ENCODE peak calls at places on chromosomes 3 and 15, in eight cellular contexts. One of them, this sample, is unnamed.

GRCh38 chr3:45938858-45939257 is 4.4 kb upstream of the CXCR6 start:
- DNase-seq in activated CD4-positive, alpha-beta T cell treated with anti-CD3 and anti-CD28 coated beads, Interleukin-2, amount 50 U/mL, for 1 hour: peak
- DNase-seq in memory B cell: peak
- DNase-seq in retina: peak
- DNase-seq in Ammon's horn: peak
- DNase-seq in activated T-cell treated with anti-CD3 and anti-CD28 coated beads, Interleukin-2, amount 50 U/mL, for 4 hours: peak
- DNase-seq in neural progenitor cell: peak
- DNase-seq in HFF-Myc: peak
- DNase-seq in this sample: peak

GRCh38 chr15:55791576-55792400 is 48.8 kb upstream of the PRTG start:
- DNase-seq in activated CD4-positive, alpha-beta T cell treated with anti-CD3 and anti-CD28 coated beads, Interleukin-2, amount 50 U/mL, for 1 hour: no peak
- DNase-seq in HFF-Myc: no peak
- DNase-seq in retina: no peak
- DNase-seq in memory B cell: no peak
- DNase-seq in activated T-cell treated with anti-CD3 and anti-CD28 coated beads, Interleukin-2, amount 50 U/mL, for 4 hours: no peak
- DNase-seq in Ammon's horn: no peak
- DNase-seq in neural progenitor cell: no peak
- DNase-seq in this sample: no peak

GRCh38 chr15:95247068-95247984 is 1016.0 kb downstream of the MCTP2 start:
- DNase-seq in activated CD4-positive, alpha-beta T cell treated with anti-CD3 and anti-CD28 coated beads, Interleukin-2, amount 50 U/mL, for 1 hour: no peak
- DNase-seq in neural progenitor cell: no peak
- DNase-seq in activated T-cell treated with anti-CD3 and anti-CD28 coated beads, Interleukin-2, amount 50 U/mL, for 4 hours: no peak
- DNase-seq in Ammon's horn: no peak
- DNase-seq in memory B cell: no peak
- DNase-seq in retina: no peak
- DNase-seq in HFF-Myc: peak
- DNase-seq in this sample: no peak

GRCh38 chr3:172289583-172289982 is 158.7 kb downstream of the GHSR start:
- DNase-seq in activated T-cell treated with anti-CD3 and anti-CD28 coated beads, Interleukin-2, amount 50 U/mL, for 4 hours: no peak
- DNase-seq in retina: no peak
- DNase-seq in activated CD4-positive, alpha-beta T cell treated with anti-CD3 and anti-CD28 coated beads, Interleukin-2, amount 50 U/mL, for 1 hour: no peak
- DNase-seq in neural progenitor cell: peak
- DNase-seq in Ammon's horn: peak
- DNase-seq in memory B cell: no peak
- DNase-seq in HFF-Myc: no peak
- DNase-seq in this sample: no peak

GRCh38 chr15:41559489-41560177 is 621 bp downstream of the TYRO3 start:
- DNase-seq in neural progenitor cell: peak
- DNase-seq in activated CD4-positive, alpha-beta T cell treated with anti-CD3 and anti-CD28 coated beads, Interleukin-2, amount 50 U/mL, for 1 hour: no peak
- DNase-seq in retina: peak
- DNase-seq in HFF-Myc: no peak
- DNase-seq in Ammon's horn: peak
- DNase-seq in activated T-cell treated with anti-CD3 and anti-CD28 coated beads, Interleukin-2, amount 50 U/mL, for 4 hours: no peak
- DNase-seq in memory B cell: no peak
- DNase-seq in this sample: no peak

GRCh38 chr3:37162501-37163245 is 11.7 kb downstream of the LRRFIP2 start:
- DNase-seq in HFF-Myc: no peak
- DNase-seq in neural progenitor cell: no peak
- DNase-seq in activated CD4-positive, alpha-beta T cell treated with anti-CD3 and anti-CD28 coated beads, Interleukin-2, amount 50 U/mL, for 1 hour: no peak
- DNase-seq in Ammon's horn: no peak
- DNase-seq in memory B cell: no peak
- DNase-seq in activated T-cell treated with anti-CD3 and anti-CD28 coated beads, Interleukin-2, amount 50 U/mL, for 4 hours: no peak
- DNase-seq in retina: no peak
- DNase-seq in this sample: no peak

GRCh38 chr3:185537369-185537970 is 14.9 kb downstream of the LIPH start:
- DNase-seq in HFF-Myc: peak
- DNase-seq in retina: no peak
- DNase-seq in activated T-cell treated with anti-CD3 and anti-CD28 coated beads, Interleukin-2, amount 50 U/mL, for 4 hours: no peak
- DNase-seq in neural progenitor cell: no peak
- DNase-seq in activated CD4-positive, alpha-beta T cell treated with anti-CD3 and anti-CD28 coated beads, Interleukin-2, amount 50 U/mL, for 1 hour: no peak
- DNase-seq in Ammon's horn: peak
- DNase-seq in memory B cell: no peak
- DNase-seq in this sample: peak

GRCh38 chr3:76497636-76498035 is 542.3 kb upstream of the ROBO2 start:
- DNase-seq in activated CD4-positive, alpha-beta T cell treated with anti-CD3 and anti-CD28 coated beads, Interleukin-2, amount 50 U/mL, for 1 hour: no peak
- DNase-seq in Ammon's horn: no peak
- DNase-seq in neural progenitor cell: peak
- DNase-seq in memory B cell: no peak
- DNase-seq in activated T-cell treated with anti-CD3 and anti-CD28 coated beads, Interleukin-2, amount 50 U/mL, for 4 hours: no peak
- DNase-seq in HFF-Myc: no peak
- DNase-seq in retina: no peak
- DNase-seq in this sample: no peak

GRCh38 chr3:160830792-160831191 is 74.8 kb downstream of the PPM1L start:
- DNase-seq in HFF-Myc: no peak
- DNase-seq in Ammon's horn: no peak
- DNase-seq in memory B cell: no peak
- DNase-seq in activated CD4-positive, alpha-beta T cell treated with anti-CD3 and anti-CD28 coated beads, Interleukin-2, amount 50 U/mL, for 1 hour: no peak
- DNase-seq in activated T-cell treated with anti-CD3 and anti-CD28 coated beads, Interleukin-2, amount 50 U/mL, for 4 hours: no peak
- DNase-seq in retina: no peak
- DNase-seq in neural progenitor cell: no peak
- DNase-seq in this sample: no peak

GRCh38 chr15:100764778-100765457 is 114.7 kb upstream of the ALDH1A3 start:
- DNase-seq in activated CD4-positive, alpha-beta T cell treated with anti-CD3 and anti-CD28 coated beads, Interleukin-2, amount 50 U/mL, for 1 hour: no peak
- DNase-seq in HFF-Myc: peak
- DNase-seq in activated T-cell treated with anti-CD3 and anti-CD28 coated beads, Interleukin-2, amount 50 U/mL, for 4 hours: no peak
- DNase-seq in neural progenitor cell: no peak
- DNase-seq in Ammon's horn: no peak
- DNase-seq in retina: no peak
- DNase-seq in memory B cell: no peak
- DNase-seq in this sample: no peak

GRCh38 chr3:36700537-36701248 is 63.7 kb downstream of the DCLK3 start:
- DNase-seq in activated CD4-positive, alpha-beta T cell treated with anti-CD3 and anti-CD28 coated beads, Interleukin-2, amount 50 U/mL, for 1 hour: peak
- DNase-seq in neural progenitor cell: peak
- DNase-seq in Ammon's horn: peak
- DNase-seq in retina: peak
- DNase-seq in memory B cell: no peak
- DNase-seq in activated T-cell treated with anti-CD3 and anti-CD28 coated beads, Interleukin-2, amount 50 U/mL, for 4 hours: no peak
- DNase-seq in HFF-Myc: no peak
- DNase-seq in this sample: no peak

GRCh38 chr15:45587861-45588170 is 637 bp downstream of the BLOC1S6 start:
- DNase-seq in HFF-Myc: no peak
- DNase-seq in retina: no peak
- DNase-seq in neural progenitor cell: peak
- DNase-seq in memory B cell: no peak
- DNase-seq in activated CD4-positive, alpha-beta T cell treated with anti-CD3 and anti-CD28 coated beads, Interleukin-2, amount 50 U/mL, for 1 hour: no peak
- DNase-seq in Ammon's horn: no peak
- DNase-seq in activated T-cell treated with anti-CD3 and anti-CD28 coated beads, Interleukin-2, amount 50 U/mL, for 4 hours: no peak
- DNase-seq in this sample: no peak

GRCh38 chr3:153973722-153974121 is 147.5 kb upstream of the ARHGEF26 start:
- DNase-seq in neural progenitor cell: no peak
- DNase-seq in activated CD4-positive, alpha-beta T cell treated with anti-CD3 and anti-CD28 coated beads, Interleukin-2, amount 50 U/mL, for 1 hour: no peak
- DNase-seq in HFF-Myc: no peak
- DNase-seq in activated T-cell treated with anti-CD3 and anti-CD28 coated beads, Interleukin-2, amount 50 U/mL, for 4 hours: no peak
- DNase-seq in memory B cell: no peak
- DNase-seq in retina: no peak
- DNase-seq in Ammon's horn: peak
- DNase-seq in this sample: no peak

GRCh38 chr3:123298903-123299302 is 97.2 kb downstream of the SEC22A start:
- DNase-seq in Ammon's horn: no peak
- DNase-seq in activated CD4-positive, alpha-beta T cell treated with anti-CD3 and anti-CD28 coated beads, Interleukin-2, amount 50 U/mL, for 1 hour: no peak
- DNase-seq in HFF-Myc: no peak
- DNase-seq in memory B cell: no peak
- DNase-seq in retina: no peak
- DNase-seq in activated T-cell treated with anti-CD3 and anti-CD28 coated beads, Interleukin-2, amount 50 U/mL, for 4 hours: no peak
- DNase-seq in neural progenitor cell: no peak
- DNase-seq in this sample: no peak

GRCh38 chr3:45321607-45322391 is 66.6 kb upstream of the LARS2 start:
- DNase-seq in memory B cell: no peak
- DNase-seq in activated CD4-positive, alpha-beta T cell treated with anti-CD3 and anti-CD28 coated beads, Interleukin-2, amount 50 U/mL, for 1 hour: no peak
- DNase-seq in HFF-Myc: no peak
- DNase-seq in activated T-cell treated with anti-CD3 and anti-CD28 coated beads, Interleukin-2, amount 50 U/mL, for 4 hours: no peak
- DNase-seq in retina: no peak
- DNase-seq in neural progenitor cell: no peak
- DNase-seq in Ammon's horn: no peak
- DNase-seq in this sample: no peak

GRCh38 chr3:168002786-168003368 is 92.8 kb downstream of the GOLIM4 start:
- DNase-seq in Ammon's horn: no peak
- DNase-seq in activated T-cell treated with anti-CD3 and anti-CD28 coated beads, Interleukin-2, amount 50 U/mL, for 4 hours: no peak
- DNase-seq in neural progenitor cell: no peak
- DNase-seq in memory B cell: no peak
- DNase-seq in activated CD4-positive, alpha-beta T cell treated with anti-CD3 and anti-CD28 coated beads, Interleukin-2, amount 50 U/mL, for 1 hour: no peak
- DNase-seq in HFF-Myc: peak
- DNase-seq in retina: no peak
- DNase-seq in this sample: no peak

GRCh38 chr3:126540946-126541627 is 17.1 kb downstream of the CHST13 start:
- DNase-seq in neural progenitor cell: no peak
- DNase-seq in retina: no peak
- DNase-seq in memory B cell: no peak
- DNase-seq in Ammon's horn: no peak
- DNase-seq in activated T-cell treated with anti-CD3 and anti-CD28 coated beads, Interleukin-2, amount 50 U/mL, for 4 hours: no peak
- DNase-seq in activated CD4-positive, alpha-beta T cell treated with anti-CD3 and anti-CD28 coated beads, Interleukin-2, amount 50 U/mL, for 1 hour: no peak
- DNase-seq in HFF-Myc: no peak
- DNase-seq in this sample: peak

GRCh38 chr3:51637941-51638471 is 33.0 kb upstream of the TEX264 start:
- DNase-seq in HFF-Myc: peak
- DNase-seq in retina: no peak
- DNase-seq in activated CD4-positive, alpha-beta T cell treated with anti-CD3 and anti-CD28 coated beads, Interleukin-2, amount 50 U/mL, for 1 hour: peak
- DNase-seq in neural progenitor cell: peak
- DNase-seq in Ammon's horn: no peak
- DNase-seq in memory B cell: no peak
- DNase-seq in activated T-cell treated with anti-CD3 and anti-CD28 coated beads, Interleukin-2, amount 50 U/mL, for 4 hours: no peak
- DNase-seq in this sample: peak

GRCh38 chr15:77773903-77774302 is 141.2 kb upstream of the LINGO1 start:
- DNase-seq in activated CD4-positive, alpha-beta T cell treated with anti-CD3 and anti-CD28 coated beads, Interleukin-2, amount 50 U/mL, for 1 hour: no peak
- DNase-seq in retina: no peak
- DNase-seq in Ammon's horn: no peak
- DNase-seq in activated T-cell treated with anti-CD3 and anti-CD28 coated beads, Interleukin-2, amount 50 U/mL, for 4 hours: no peak
- DNase-seq in neural progenitor cell: no peak
- DNase-seq in HFF-Myc: no peak
- DNase-seq in memory B cell: no peak
- DNase-seq in this sample: no peak

GRCh38 chr15:84937144-84937543 is 44.5 kb upstream of the PDE8A start:
- DNase-seq in memory B cell: no peak
- DNase-seq in neural progenitor cell: no peak
- DNase-seq in activated CD4-positive, alpha-beta T cell treated with anti-CD3 and anti-CD28 coated beads, Interleukin-2, amount 50 U/mL, for 1 hour: no peak
- DNase-seq in activated T-cell treated with anti-CD3 and anti-CD28 coated beads, Interleukin-2, amount 50 U/mL, for 4 hours: no peak
- DNase-seq in Ammon's horn: no peak
- DNase-seq in retina: no peak
- DNase-seq in HFF-Myc: no peak
- DNase-seq in this sample: no peak

GRCh38 chr3:122268257-122269024 is 56.6 kb upstream of the CSTA start:
- DNase-seq in HFF-Myc: no peak
- DNase-seq in memory B cell: no peak
- DNase-seq in activated T-cell treated with anti-CD3 and anti-CD28 coated beads, Interleukin-2, amount 50 U/mL, for 4 hours: no peak
- DNase-seq in activated CD4-positive, alpha-beta T cell treated with anti-CD3 and anti-CD28 coated beads, Interleukin-2, amount 50 U/mL, for 1 hour: no peak
- DNase-seq in retina: no peak
- DNase-seq in Ammon's horn: no peak
- DNase-seq in neural progenitor cell: no peak
- DNase-seq in this sample: no peak

GRCh38 chr15:93245616-93246122 is 156.7 kb upstream of the RGMA start:
- DNase-seq in memory B cell: no peak
- DNase-seq in retina: peak
- DNase-seq in activated T-cell treated with anti-CD3 and anti-CD28 coated beads, Interleukin-2, amount 50 U/mL, for 4 hours: no peak
- DNase-seq in Ammon's horn: no peak
- DNase-seq in activated CD4-positive, alpha-beta T cell treated with anti-CD3 and anti-CD28 coated beads, Interleukin-2, amount 50 U/mL, for 1 hour: no peak
- DNase-seq in HFF-Myc: no peak
- DNase-seq in neural progenitor cell: no peak
- DNase-seq in this sample: no peak

GRCh38 chr15:69958494-69959134 is 139.1 kb downstream of the TLE3 start:
- DNase-seq in retina: no peak
- DNase-seq in activated T-cell treated with anti-CD3 and anti-CD28 coated beads, Interleukin-2, amount 50 U/mL, for 4 hours: no peak
- DNase-seq in memory B cell: no peak
- DNase-seq in activated CD4-positive, alpha-beta T cell treated with anti-CD3 and anti-CD28 coated beads, Interleukin-2, amount 50 U/mL, for 1 hour: no peak
- DNase-seq in neural progenitor cell: no peak
- DNase-seq in HFF-Myc: no peak
- DNase-seq in Ammon's horn: no peak
- DNase-seq in this sample: no peak

GRCh38 chr15:68432665-68433064 is 702 bp upstream of the ITGA11 start:
- DNase-seq in activated T-cell treated with anti-CD3 and anti-CD28 coated beads, Interleukin-2, amount 50 U/mL, for 4 hours: no peak
- DNase-seq in retina: no peak
- DNase-seq in Ammon's horn: no peak
- DNase-seq in activated CD4-positive, alpha-beta T cell treated with anti-CD3 and anti-CD28 coated beads, Interleukin-2, amount 50 U/mL, for 1 hour: no peak
- DNase-seq in memory B cell: peak
- DNase-seq in neural progenitor cell: no peak
- DNase-seq in HFF-Myc: no peak
- DNase-seq in this sample: peak

GRCh38 chr3:99532246-99532645 is 106.1 kb upstream of the COL8A1 start:
- DNase-seq in HFF-Myc: peak
- DNase-seq in retina: no peak
- DNase-seq in activated T-cell treated with anti-CD3 and anti-CD28 coated beads, Interleukin-2, amount 50 U/mL, for 4 hours: no peak
- DNase-seq in neural progenitor cell: peak
- DNase-seq in Ammon's horn: peak
- DNase-seq in memory B cell: no peak
- DNase-seq in activated CD4-positive, alpha-beta T cell treated with anti-CD3 and anti-CD28 coated beads, Interleukin-2, amount 50 U/mL, for 1 hour: no peak
- DNase-seq in this sample: peak

GRCh38 chr15:67685008-67685599 is 140.2 kb upstream of the SKOR1 start:
- DNase-seq in retina: no peak
- DNase-seq in activated CD4-positive, alpha-beta T cell treated with anti-CD3 and anti-CD28 coated beads, Interleukin-2, amount 50 U/mL, for 1 hour: no peak
- DNase-seq in Ammon's horn: no peak
- DNase-seq in activated T-cell treated with anti-CD3 and anti-CD28 coated beads, Interleukin-2, amount 50 U/mL, for 4 hours: no peak
- DNase-seq in neural progenitor cell: peak
- DNase-seq in memory B cell: no peak
- DNase-seq in HFF-Myc: peak
- DNase-seq in this sample: no peak

GRCh38 chr3:47294392-47294791 is 11.6 kb downstream of the KLHL18 start:
- DNase-seq in Ammon's horn: no peak
- DNase-seq in memory B cell: no peak
- DNase-seq in activated T-cell treated with anti-CD3 and anti-CD28 coated beads, Interleukin-2, amount 50 U/mL, for 4 hours: no peak
- DNase-seq in activated CD4-positive, alpha-beta T cell treated with anti-CD3 and anti-CD28 coated beads, Interleukin-2, amount 50 U/mL, for 1 hour: no peak
- DNase-seq in retina: no peak
- DNase-seq in neural progenitor cell: no peak
- DNase-seq in HFF-Myc: no peak
- DNase-seq in this sample: no peak

GRCh38 chr3:126124896-126125295 is 41.0 kb upstream of the SLC41A3 start:
- DNase-seq in activated CD4-positive, alpha-beta T cell treated with anti-CD3 and anti-CD28 coated beads, Interleukin-2, amount 50 U/mL, for 1 hour: no peak
- DNase-seq in Ammon's horn: no peak
- DNase-seq in memory B cell: no peak
- DNase-seq in HFF-Myc: no peak
- DNase-seq in activated T-cell treated with anti-CD3 and anti-CD28 coated beads, Interleukin-2, amount 50 U/mL, for 4 hours: peak
- DNase-seq in neural progenitor cell: no peak
- DNase-seq in retina: no peak
- DNase-seq in this sample: peak

GRCh38 chr15:90419202-90419601 is 31.2 kb downstream of the IQGAP1 start:
- DNase-seq in HFF-Myc: no peak
- DNase-seq in Ammon's horn: no peak
- DNase-seq in retina: no peak
- DNase-seq in activated CD4-positive, alpha-beta T cell treated with anti-CD3 and anti-CD28 coated beads, Interleukin-2, amount 50 U/mL, for 1 hour: no peak
- DNase-seq in memory B cell: no peak
- DNase-seq in activated T-cell treated with anti-CD3 and anti-CD28 coated beads, Interleukin-2, amount 50 U/mL, for 4 hours: no peak
- DNase-seq in neural progenitor cell: no peak
- DNase-seq in this sample: no peak

GRCh38 chr3:107676469-107677309 is 153.9 kb downstream of the BBX start:
- DNase-seq in neural progenitor cell: peak
- DNase-seq in Ammon's horn: no peak
- DNase-seq in activated T-cell treated with anti-CD3 and anti-CD28 coated beads, Interleukin-2, amount 50 U/mL, for 4 hours: no peak
- DNase-seq in memory B cell: no peak
- DNase-seq in HFF-Myc: no peak
- DNase-seq in activated CD4-positive, alpha-beta T cell treated with anti-CD3 and anti-CD28 coated beads, Interleukin-2, amount 50 U/mL, for 1 hour: no peak
- DNase-seq in retina: peak
- DNase-seq in this sample: no peak

GRCh38 chr3:172244011-172244410 is 204.2 kb downstream of the GHSR start:
- DNase-seq in HFF-Myc: no peak
- DNase-seq in neural progenitor cell: no peak
- DNase-seq in memory B cell: no peak
- DNase-seq in retina: no peak
- DNase-seq in Ammon's horn: no peak
- DNase-seq in activated CD4-positive, alpha-beta T cell treated with anti-CD3 and anti-CD28 coated beads, Interleukin-2, amount 50 U/mL, for 1 hour: no peak
- DNase-seq in activated T-cell treated with anti-CD3 and anti-CD28 coated beads, Interleukin-2, amount 50 U/mL, for 4 hours: no peak
- DNase-seq in this sample: no peak

GRCh38 chr3:134796313-134797079 is 1.4 kb downstream of the EPHB1 start:
- DNase-seq in activated T-cell treated with anti-CD3 and anti-CD28 coated beads, Interleukin-2, amount 50 U/mL, for 4 hours: no peak
- DNase-seq in HFF-Myc: no peak
- DNase-seq in neural progenitor cell: peak
- DNase-seq in Ammon's horn: peak
- DNase-seq in memory B cell: no peak
- DNase-seq in retina: peak
- DNase-seq in activated CD4-positive, alpha-beta T cell treated with anti-CD3 and anti-CD28 coated beads, Interleukin-2, amount 50 U/mL, for 1 hour: no peak
- DNase-seq in this sample: no peak

GRCh38 chr3:15217841-15218267 is 11.8 kb downstream of the CAPN7 start:
- DNase-seq in neural progenitor cell: no peak
- DNase-seq in HFF-Myc: no peak
- DNase-seq in activated CD4-positive, alpha-beta T cell treated with anti-CD3 and anti-CD28 coated beads, Interleukin-2, amount 50 U/mL, for 1 hour: no peak
- DNase-seq in retina: no peak
- DNase-seq in Ammon's horn: no peak
- DNase-seq in activated T-cell treated with anti-CD3 and anti-CD28 coated beads, Interleukin-2, amount 50 U/mL, for 4 hours: no peak
- DNase-seq in memory B cell: no peak
- DNase-seq in this sample: no peak

GRCh38 chr15:65985387-65985786 is 116.1 kb downstream of the RAB11A start:
- DNase-seq in HFF-Myc: no peak
- DNase-seq in neural progenitor cell: no peak
- DNase-seq in Ammon's horn: no peak
- DNase-seq in memory B cell: no peak
- DNase-seq in activated CD4-positive, alpha-beta T cell treated with anti-CD3 and anti-CD28 coated beads, Interleukin-2, amount 50 U/mL, for 1 hour: no peak
- DNase-seq in activated T-cell treated with anti-CD3 and anti-CD28 coated beads, Interleukin-2, amount 50 U/mL, for 4 hours: no peak
- DNase-seq in retina: no peak
- DNase-seq in this sample: no peak